ENCODE peak calls at places on chromosomes 3 and 15, in five cellular contexts. D, Y, B, H and C are unnamed samples.

GRCh38 chr15:78038585-78039247 is 38.8 kb downstream of the TBC1D2B start:
- DNase-seq in H (no peak), B (no peak), D (no peak), Y (no peak), C (no peak)

GRCh38 chr15:67249830-67250229 is 4.6 kb downstream of the AAGAB start:
- DNase-seq in B (no peak), D (no peak), Y (no peak), H (no peak), C (no peak)

GRCh38 chr15:56934269-56934668 is 15.8 kb downstream of the TCF12 start:
- DNase-seq in H (no peak), B (no peak), D (no peak), Y (no peak), C (no peak)

GRCh38 chr3:60192297-60193114 is 1058.7 kb downstream of the FHIT start:
- DNase-seq in Y (no peak), H (no peak), B (no peak), D (no peak), C (no peak)

GRCh38 chr15:39321977-39322376 is 258.9 kb upstream of the THBS1 start:
- DNase-seq in D (no peak), H (no peak), B (no peak), Y (no peak), C (no peak)

GRCh38 chr3:145266368-145266767 is 894.6 kb downstream of the PLOD2 start:
- DNase-seq in B (no peak), Y (no peak), D (no peak), H (no peak), C (no peak)

GRCh38 chr3:14678015-14678503 is 3.1 kb downstream of the C3orf20 start:
- DNase-seq in Y (no peak), H (no peak), D (no peak), B (no peak), C (no peak)

GRCh38 chr3:197427013-197427412 is 128.6 kb upstream of the DLG1 start:
- DNase-seq in H (no peak), Y (no peak), B (no peak), D (no peak), C (no peak)

GRCh38 chr3:167067844-167068161 is 312.3 kb downstream of the ZBBX start:
- DNase-seq in B (no peak), D (no peak), H (no peak), Y (no peak), C (no peak)

GRCh38 chr3:13462125-13462629 is 17.9 kb upstream of the HDAC11 start:
- DNase-seq in H (no peak), D (no peak), B (no peak), Y (no peak), C (no peak)

GRCh38 chr15:47384316-47384715 is 333.0 kb upstream of the SEMA6D start:
- DNase-seq in Y (no peak), D (no peak), B (no peak), H (no peak), C (no peak)

GRCh38 chr3:189646902-189647542 is 15.8 kb downstream of the TP63 start:
- DNase-seq in Y (no peak), B (no peak), D (no peak), H (no peak), C (no peak)

GRCh38 chr3:23073721-23074300 is 129.3 kb upstream of the UBE2E2 start:
- DNase-seq in D (no peak), H (no peak), B (no peak), Y (no peak), C (no peak)

GRCh38 chr3:148735597-148735996 is 37.9 kb downstream of the AGTR1 start:
- DNase-seq in H (no peak), D (no peak), B (no peak), Y (no peak), C (no peak)

GRCh38 chr3:24199775-24200247 is 254.7 kb downstream of the NR1D2 start:
- DNase-seq in H (no peak), D (no peak), Y (no peak), B (no peak), C (no peak)

GRCh38 chr3:30933478-30934207 is 39.2 kb upstream of the GADL1 start:
- DNase-seq in B (no peak), H (no peak), D (no peak), Y (no peak), C (no peak)

GRCh38 chr3:21920431-21920830 is 169.4 kb upstream of the ZNF385D start:
- DNase-seq in H (no peak), D (no peak), B (no peak), Y (no peak), C (no peak)

GRCh38 chr15:38854506-38854905 is 289.9 kb upstream of the RASGRP1 start:
- DNase-seq in D (no peak), H (no peak), B (no peak), Y (no peak), C (no peak)

GRCh38 chr3:104519068-104519467 is 847.6 kb upstream of the ALCAM start:
- DNase-seq in Y (no peak), H (no peak), D (no peak), B (no peak), C (no peak)

GRCh38 chr3:105837947-105838346 is 30.9 kb downstream of the CBLB start:
- DNase-seq in D (no peak), B (no peak), H (no peak), Y (no peak), C (no peak)

GRCh38 chr15:55224892-55225291 is 28.2 kb upstream of the RSL24D1 start:
- DNase-seq in B (no peak), D (no peak), H (no peak), Y (no peak), C (no peak)

GRCh38 chr3:50336452-50337174 is 4.0 kb downstream of the RASSF1 start:
- DNase-seq in H (no peak), B (no peak), Y (no peak), D (no peak), C (no peak)

GRCh38 chr3:134797080-134797801 is 2.2 kb downstream of the EPHB1 start:
- DNase-seq in B (no peak), H (no peak), Y (no peak), D (no peak), C (no peak)

GRCh38 chr3:62604301-62604700 is 231.0 kb upstream of the FEZF2 start:
- DNase-seq in H (no peak), D (no peak), Y (no peak), B (no peak), C (no peak)

GRCh38 chr15:29942144-29942543 is 119.9 kb upstream of the TJP1 start:
- DNase-seq in D (no peak), H (no peak), Y (no peak), B (no peak), C (no peak)

GRCh38 chr15:29936353-29937049 is 114.2 kb upstream of the TJP1 start:
- DNase-seq in H (no peak), D (no peak), Y (no peak), B (no peak), C (no peak)

GRCh38 chr15:29939404-29939803 is 117.1 kb upstream of the TJP1 start:
- DNase-seq in D (no peak), B (no peak), H (no peak), Y (no peak), C (no peak)

GRCh38 chr15:29937956-29938355 is 115.7 kb upstream of the TJP1 start:
- DNase-seq in H (no peak), D (no peak), B (no peak), Y (no peak), C (no peak)

GRCh38 chr15:29938701-29939340 is 116.6 kb upstream of the TJP1 start:
- DNase-seq in B (no peak), Y (no peak), H (no peak), D (no peak), C (no peak)
- H3K27ac ChIP-seq in B (no peak overlapping the region), Y (no peak overlapping the region), H (no peak overlapping the region), D (no peak overlapping the region), C (no peak overlapping the region)

DNA sequence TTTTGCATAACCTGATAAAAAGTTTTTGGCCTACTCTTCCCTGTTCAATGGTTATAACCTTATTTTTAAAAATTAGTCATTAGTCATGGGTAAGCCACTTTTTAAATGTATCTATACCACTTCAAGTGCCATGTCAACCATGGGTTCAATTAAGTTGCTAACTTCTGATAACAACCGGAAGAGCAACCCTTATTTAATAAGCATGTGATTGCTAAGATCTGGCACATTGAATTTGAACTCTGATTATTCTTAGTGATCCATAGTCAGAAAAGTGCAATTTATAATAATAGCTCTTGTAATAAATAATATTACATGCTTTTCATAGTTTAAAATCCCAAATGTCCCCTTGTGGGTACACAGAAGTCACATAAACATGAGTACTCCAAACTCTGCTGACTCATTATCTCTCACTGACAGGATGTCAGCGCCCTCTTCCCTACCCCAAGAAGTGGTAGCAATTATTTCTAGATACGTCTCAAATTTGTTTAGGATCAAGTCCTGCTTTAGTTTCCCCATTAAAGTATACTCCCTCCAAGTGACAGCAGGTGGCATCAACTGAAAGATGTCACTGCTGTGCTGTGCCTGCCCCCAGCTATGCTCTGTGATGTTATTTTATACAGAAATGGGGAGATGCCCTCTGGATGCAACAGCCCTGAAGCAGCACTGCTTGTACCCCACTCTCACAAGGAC is 18.6 kb downstream of the SAMD7 start:
- DNase-seq in Y (no peak), H (no peak), B (no peak), D (no peak), C (no peak)
- TF ChIP-seq CTCF in Y (no peak), H (no peak), B (no peak), D (no peak), C (no peak)

DNA sequence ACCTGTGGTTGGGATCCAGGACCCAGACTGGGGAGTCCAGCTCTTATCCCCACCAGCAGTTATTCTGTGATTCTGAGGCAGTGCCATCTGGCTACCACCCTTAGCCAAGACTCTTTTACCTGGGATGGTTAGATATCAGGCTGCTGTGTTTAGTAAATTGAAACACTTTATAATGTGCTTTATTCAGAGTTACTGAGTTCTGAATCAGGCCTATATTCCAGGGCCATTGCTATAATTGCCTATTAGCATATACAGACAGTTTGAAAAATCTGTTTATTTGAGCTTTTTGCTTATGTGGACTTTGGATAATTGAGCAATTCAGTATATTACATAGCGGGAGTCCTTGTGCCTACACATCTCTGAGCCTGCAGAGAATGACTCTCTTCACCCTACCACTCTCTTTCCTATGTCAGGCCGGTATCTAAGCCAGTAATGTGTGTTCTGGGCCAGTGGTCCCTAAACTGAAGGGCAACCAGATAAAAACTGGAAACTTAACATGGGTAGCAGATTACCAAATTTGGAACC is 45.4 kb upstream of the TRAK1 start:
- DNase-seq in Y (no peak), B (no peak), D (no peak), H (no peak), C (no peak)
- H3K27ac ChIP-seq in Y (no peak overlapping the region), B (no peak overlapping the region), D (no peak overlapping the region), H (no peak overlapping the region), C (no peak overlapping the region)

GRCh38 chr3:151660890-151661289 is 72.8 kb upstream of the AADACL2 start:
- DNase-seq in B (no peak), H (no peak), Y (no peak), D (no peak), C (no peak)
- TF ChIP-seq CTCF in B (peak; percentile 30), H (no peak), Y (no peak), D (peak; percentile 38), C (no peak)

DNA sequence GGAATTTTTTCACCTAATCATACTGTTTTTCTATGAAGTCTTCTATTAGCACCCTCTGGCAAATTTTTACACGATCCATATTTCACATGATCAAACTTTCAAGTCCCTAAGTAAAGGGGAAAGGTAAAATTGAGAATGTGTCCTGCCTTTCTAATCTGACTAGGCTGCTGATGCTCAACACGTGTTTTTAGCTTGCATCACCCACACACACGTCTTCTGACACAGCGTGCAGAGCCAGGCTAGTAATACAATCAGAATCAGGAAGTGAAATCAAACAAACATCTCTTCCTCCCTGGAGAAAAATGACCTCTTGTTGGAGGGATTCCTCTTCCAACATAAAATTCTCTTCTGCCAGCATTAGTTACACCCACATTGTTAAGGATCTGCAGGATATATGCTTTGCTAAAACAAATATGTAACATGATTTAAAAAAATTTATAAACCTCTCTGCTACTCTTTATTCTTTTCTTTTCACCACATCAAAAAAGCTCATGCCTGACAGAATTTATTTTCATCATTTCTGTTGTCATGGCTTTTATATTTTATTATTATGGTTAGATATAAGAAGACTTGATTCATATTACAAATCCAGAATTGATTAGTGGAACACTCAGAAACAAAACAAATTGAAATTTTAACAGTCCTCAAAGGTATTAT is 122.4 kb downstream of the RAP2B start:
- DNase-seq in B (no peak), D (peak; percentile 32), H (peak; percentile 83), Y (no peak), C (peak; percentile 71)
- H3K27ac ChIP-seq in B (no peak overlapping the region), D (no peak overlapping the region), H (no peak overlapping the region), Y (no peak overlapping the region), C (peak overlapping the region; percentile 63)